ENCODE peak calls at places on chromosomes 11 and 22, in six cellular contexts. One of them, this sample, is unnamed.

GRCh38 chr22:30843245-30843644 is 125.3 kb downstream of the MORC2 start:
- DNase-seq in neural progenitor cell: no peak
- DNase-seq in prostate gland: no peak
- DNase-seq in Panc1: no peak
- DNase-seq in GM06990: no peak
- DNase-seq in MM.1S: no peak
- DNase-seq in this sample: no peak

GRCh38 chr22:36435516-36436415 is 45.7 kb downstream of the TXN2 start:
- DNase-seq in neural progenitor cell: peak; percentile 72
- DNase-seq in prostate gland: peak; percentile 38
- DNase-seq in Panc1: no peak
- DNase-seq in GM06990: peak; percentile 59
- DNase-seq in MM.1S: peak; percentile 81
- DNase-seq in this sample: peak; percentile 58

GRCh38 chr11:68756171-68756766 is 4.9 kb upstream of the TESMIN start:
- DNase-seq in neural progenitor cell: no peak
- DNase-seq in prostate gland: no peak
- DNase-seq in Panc1: no peak
- DNase-seq in GM06990: no peak
- DNase-seq in MM.1S: no peak
- DNase-seq in this sample: no peak

GRCh38 chr11:85307381-85307780 is 319.8 kb downstream of the DLG2 start:
- DNase-seq in neural progenitor cell: no peak
- DNase-seq in prostate gland: no peak
- DNase-seq in Panc1: no peak
- DNase-seq in GM06990: no peak
- DNase-seq in MM.1S: no peak
- DNase-seq in this sample: no peak

GRCh38 chr11:107858217-107859070 is at the start of gene SLC35F2:
- DNase-seq in neural progenitor cell: peak; percentile 89
- DNase-seq in prostate gland: peak; percentile 67
- DNase-seq in Panc1: peak; percentile 54
- DNase-seq in GM06990: peak; percentile 92
- DNase-seq in MM.1S: peak; percentile 91
- DNase-seq in this sample: peak; percentile 82

GRCh38 chr22:23037429-23038333 is 32.6 kb upstream of the GNAZ start:
- DNase-seq in neural progenitor cell: no peak
- DNase-seq in prostate gland: no peak
- DNase-seq in Panc1: no peak
- DNase-seq in GM06990: no peak
- DNase-seq in MM.1S: no peak
- DNase-seq in this sample: no peak

GRCh38 chr11:57071829-57072228 is 83.1 kb downstream of the OR5AK2 start:
- DNase-seq in neural progenitor cell: no peak
- DNase-seq in prostate gland: no peak
- DNase-seq in Panc1: peak; percentile 12
- DNase-seq in GM06990: no peak
- DNase-seq in MM.1S: no peak
- DNase-seq in this sample: no peak

GRCh38 chr11:61851128-61851899 is 23.2 kb downstream of the FADS2 start:
- DNase-seq in neural progenitor cell: no peak
- DNase-seq in prostate gland: no peak
- DNase-seq in Panc1: no peak
- DNase-seq in GM06990: no peak
- DNase-seq in MM.1S: no peak
- DNase-seq in this sample: no peak

GRCh38 chr11:125215205-125215565 is 50.6 kb downstream of the PKNOX2 start:
- DNase-seq in neural progenitor cell: no peak
- DNase-seq in prostate gland: no peak
- DNase-seq in Panc1: no peak
- DNase-seq in GM06990: no peak
- DNase-seq in MM.1S: no peak
- DNase-seq in this sample: no peak

GRCh38 chr11:33742249-33742851 is 6.1 kb upstream of the CD59 start:
- DNase-seq in neural progenitor cell: no peak
- DNase-seq in prostate gland: no peak
- DNase-seq in Panc1: no peak
- DNase-seq in GM06990: no peak
- DNase-seq in MM.1S: peak; percentile 48
- DNase-seq in this sample: no peak

GRCh38 chr11:3880724-3881123 is 25.3 kb downstream of the STIM1 start:
- DNase-seq in neural progenitor cell: no peak
- DNase-seq in prostate gland: no peak
- DNase-seq in Panc1: no peak
- DNase-seq in GM06990: no peak
- DNase-seq in MM.1S: no peak
- DNase-seq in this sample: peak; percentile 38

GRCh38 chr11:101915811-101916291 is 471 bp downstream of the ANGPTL5 start:
- DNase-seq in neural progenitor cell: peak; percentile 29
- DNase-seq in prostate gland: no peak
- DNase-seq in Panc1: peak; percentile 41
- DNase-seq in GM06990: peak; percentile 19
- DNase-seq in MM.1S: peak; percentile 68
- DNase-seq in this sample: peak; percentile 22

GRCh38 chr22:20312396-20313191 is 7.3 kb downstream of the DGCR6L start:
- DNase-seq in neural progenitor cell: peak; percentile 0
- DNase-seq in prostate gland: peak; percentile 1
- DNase-seq in Panc1: no peak
- DNase-seq in GM06990: no peak
- DNase-seq in MM.1S: no peak
- DNase-seq in this sample: no peak

GRCh38 chr11:9057888-9058287 is 33.5 kb downstream of the SCUBE2 start:
- DNase-seq in neural progenitor cell: peak; percentile 32
- DNase-seq in prostate gland: no peak
- DNase-seq in Panc1: no peak
- DNase-seq in GM06990: no peak
- DNase-seq in MM.1S: no peak
- DNase-seq in this sample: no peak

GRCh38 chr22:29541845-29542244 is 11.7 kb downstream of the THOC5 start:
- DNase-seq in neural progenitor cell: no peak
- DNase-seq in prostate gland: no peak
- DNase-seq in Panc1: no peak
- DNase-seq in GM06990: no peak
- DNase-seq in MM.1S: no peak
- DNase-seq in this sample: no peak

GRCh38 chr11:116192509-116193206 is 580.1 kb downstream of the BUD13 start:
- DNase-seq in neural progenitor cell: peak; percentile 41
- DNase-seq in prostate gland: peak; percentile 17
- DNase-seq in Panc1: no peak
- DNase-seq in GM06990: no peak
- DNase-seq in MM.1S: no peak
- DNase-seq in this sample: no peak

GRCh38 chr11:63761870-63762661 is 6.5 kb downstream of the ZFTA start:
- DNase-seq in neural progenitor cell: peak; percentile 90
- DNase-seq in prostate gland: no peak
- DNase-seq in Panc1: no peak
- DNase-seq in GM06990: peak; percentile 9
- DNase-seq in MM.1S: no peak
- DNase-seq in this sample: no peak

DNA sequence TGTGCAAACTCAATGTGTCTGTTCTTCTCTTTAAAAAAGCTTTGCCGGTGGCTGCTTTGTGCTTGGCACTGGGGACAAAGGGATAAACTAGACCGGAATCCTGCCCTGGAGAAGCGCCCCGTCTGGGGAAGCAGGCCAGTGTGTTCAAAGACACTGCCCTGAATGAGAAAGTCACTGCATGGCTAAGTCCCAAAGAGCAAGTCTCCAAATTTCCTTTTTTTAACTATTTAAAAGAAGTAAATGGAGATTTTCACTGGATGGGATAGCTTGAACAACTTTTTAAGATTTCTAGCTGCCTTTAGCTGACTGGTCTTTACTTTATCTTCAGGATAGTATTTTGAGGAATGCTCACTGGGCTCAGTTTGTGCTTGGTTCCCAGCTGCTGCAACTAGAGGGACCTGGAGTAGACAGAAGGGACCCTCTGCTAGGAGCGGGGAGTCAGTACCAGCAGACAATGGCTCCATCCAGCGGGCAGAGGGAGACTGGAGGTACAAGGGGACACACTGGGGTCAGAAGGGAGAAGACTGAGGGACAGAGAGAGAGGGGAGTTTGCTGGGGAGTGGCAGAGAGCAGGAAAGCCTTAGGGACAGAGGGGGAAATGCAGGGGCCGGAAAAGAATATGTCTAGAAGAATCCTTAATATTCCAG is 22.2 kb upstream of the ACER3 start:
- DNase-seq in neural progenitor cell: peak; percentile 83
- DNase-seq in prostate gland: no peak
- DNase-seq in Panc1: no peak
- DNase-seq in GM06990: no peak
- DNase-seq in MM.1S: no peak
- DNase-seq in this sample: no peak
- TF ChIP-seq CTCF in neural progenitor cell: peak; percentile 64
- TF ChIP-seq CTCF in prostate gland: no peak
- TF ChIP-seq CTCF in Panc1: peak; percentile 77
- TF ChIP-seq CTCF in GM06990: no peak
- TF ChIP-seq CTCF in MM.1S: no peak
- TF ChIP-seq CTCF in this sample: peak; percentile 14

GRCh38 chr11:17633279-17633986 is 85.9 kb upstream of the MYOD1 start:
- DNase-seq in neural progenitor cell: no peak
- DNase-seq in prostate gland: no peak
- DNase-seq in Panc1: no peak
- DNase-seq in GM06990: no peak
- DNase-seq in MM.1S: no peak
- DNase-seq in this sample: no peak

GRCh38 chr11:17630936-17631335 is 83.9 kb downstream of the OTOG start:
- DNase-seq in neural progenitor cell: no peak
- DNase-seq in prostate gland: no peak
- DNase-seq in Panc1: no peak
- DNase-seq in GM06990: no peak
- DNase-seq in MM.1S: no peak
- DNase-seq in this sample: no peak

GRCh38 chr11:17633987-17634775 is 85.2 kb upstream of the MYOD1 start:
- DNase-seq in neural progenitor cell: no peak
- DNase-seq in prostate gland: no peak
- DNase-seq in Panc1: no peak
- DNase-seq in GM06990: no peak
- DNase-seq in MM.1S: no peak
- DNase-seq in this sample: no peak

GRCh38 chr11:17629113-17629512 is 82.1 kb downstream of the OTOG start:
- DNase-seq in neural progenitor cell: no peak
- DNase-seq in prostate gland: peak; percentile 0
- DNase-seq in Panc1: no peak
- DNase-seq in GM06990: no peak
- DNase-seq in MM.1S: no peak
- DNase-seq in this sample: no peak

GRCh38 chr11:17631702-17632365 is 84.8 kb downstream of the OTOG start:
- DNase-seq in neural progenitor cell: no peak
- DNase-seq in prostate gland: no peak
- DNase-seq in Panc1: no peak
- DNase-seq in GM06990: no peak
- DNase-seq in MM.1S: no peak
- DNase-seq in this sample: no peak
- TF ChIP-seq CTCF in neural progenitor cell: no peak
- TF ChIP-seq CTCF in prostate gland: no peak
- TF ChIP-seq CTCF in Panc1: no peak
- TF ChIP-seq CTCF in GM06990: no peak
- TF ChIP-seq CTCF in MM.1S: no peak
- TF ChIP-seq CTCF in this sample: no peak

DNA sequence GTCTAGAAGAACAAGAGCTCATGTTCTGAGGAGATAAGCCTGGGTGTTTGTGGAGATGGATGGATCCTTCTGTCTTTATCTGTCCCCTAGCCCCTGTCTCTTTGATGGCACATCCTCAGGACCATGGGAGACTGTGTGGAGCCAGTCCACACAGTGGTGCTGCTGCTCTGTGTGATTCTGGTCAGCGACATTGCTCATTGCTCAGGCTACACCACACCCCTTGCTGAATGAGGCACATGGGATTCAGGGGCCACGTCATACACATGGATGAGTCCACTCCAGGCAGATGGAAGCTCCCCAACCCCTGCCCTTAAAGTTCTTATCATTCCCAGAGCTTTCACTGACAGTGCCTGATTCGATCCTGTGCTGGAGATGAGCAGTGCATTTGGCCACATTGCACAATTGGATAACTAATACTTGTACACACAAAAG is 222.2 kb downstream of the NAV2 start:
- DNase-seq in neural progenitor cell: no peak
- DNase-seq in prostate gland: no peak
- DNase-seq in Panc1: no peak
- DNase-seq in GM06990: no peak
- DNase-seq in MM.1S: no peak
- DNase-seq in this sample: no peak
- TF ChIP-seq CTCF in neural progenitor cell: no peak
- TF ChIP-seq CTCF in prostate gland: no peak
- TF ChIP-seq CTCF in Panc1: no peak
- TF ChIP-seq CTCF in GM06990: no peak
- TF ChIP-seq CTCF in MM.1S: no peak
- TF ChIP-seq CTCF in this sample: no peak

GRCh38 chr11:131246156-131246555 is 124.3 kb upstream of the NTM start:
- DNase-seq in neural progenitor cell: peak; percentile 31
- DNase-seq in prostate gland: no peak
- DNase-seq in Panc1: no peak
- DNase-seq in GM06990: no peak
- DNase-seq in MM.1S: no peak
- DNase-seq in this sample: no peak

GRCh38 chr11:131248588-131248987 is 121.8 kb upstream of the NTM start:
- DNase-seq in neural progenitor cell: no peak
- DNase-seq in prostate gland: no peak
- DNase-seq in Panc1: no peak
- DNase-seq in GM06990: no peak
- DNase-seq in MM.1S: no peak
- DNase-seq in this sample: no peak

GRCh38 chr11:131242616-131243015 is 127.8 kb upstream of the NTM start:
- DNase-seq in neural progenitor cell: no peak
- DNase-seq in prostate gland: no peak
- DNase-seq in Panc1: no peak
- DNase-seq in GM06990: no peak
- DNase-seq in MM.1S: no peak
- DNase-seq in this sample: no peak

DNA sequence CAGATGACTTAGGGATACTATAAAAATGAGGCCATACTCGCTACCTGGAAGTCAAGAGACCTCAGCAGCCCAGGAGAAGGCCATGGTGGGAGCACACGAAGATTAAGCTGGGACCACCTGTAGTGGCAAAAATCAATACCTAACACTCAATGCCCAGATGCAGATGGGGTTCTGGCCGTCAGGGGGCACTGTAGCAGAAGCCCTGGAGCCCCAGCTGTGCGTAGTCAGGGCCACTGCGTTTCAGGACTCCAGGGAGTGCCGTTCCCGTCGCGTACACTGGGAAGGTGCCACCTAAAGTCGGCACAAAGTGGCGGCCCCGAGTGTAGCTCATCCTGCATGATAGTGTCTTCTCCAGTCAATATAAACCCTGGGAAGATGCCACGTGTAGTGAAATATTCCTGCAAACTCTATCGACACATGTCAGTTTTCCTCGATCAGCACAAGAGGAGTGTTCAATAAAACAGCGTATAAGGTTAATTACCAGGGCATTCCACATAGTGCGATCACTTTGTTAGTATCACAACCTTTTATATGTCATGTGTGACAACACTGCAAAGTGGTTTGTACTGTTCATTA is 123.7 kb upstream of the NTM start:
- DNase-seq in neural progenitor cell: peak; percentile 81
- DNase-seq in prostate gland: no peak
- DNase-seq in Panc1: peak; percentile 5
- DNase-seq in GM06990: peak; percentile 4
- DNase-seq in MM.1S: no peak
- DNase-seq in this sample: no peak
- TF ChIP-seq CTCF in neural progenitor cell: peak; percentile 85
- TF ChIP-seq CTCF in prostate gland: no peak
- TF ChIP-seq CTCF in Panc1: peak; percentile 65
- TF ChIP-seq CTCF in GM06990: peak; percentile 73
- TF ChIP-seq CTCF in MM.1S: peak; percentile 40
- TF ChIP-seq CTCF in this sample: peak; percentile 47

GRCh38 chr11:1092919-1093318 is 18.2 kb downstream of the MUC2 start:
- DNase-seq in neural progenitor cell: no peak
- DNase-seq in prostate gland: no peak
- DNase-seq in Panc1: no peak
- DNase-seq in GM06990: no peak
- DNase-seq in MM.1S: peak; percentile 0
- DNase-seq in this sample: no peak
- TF ChIP-seq CTCF in neural progenitor cell: no peak
- TF ChIP-seq CTCF in prostate gland: no peak
- TF ChIP-seq CTCF in Panc1: no peak
- TF ChIP-seq CTCF in GM06990: no peak
- TF ChIP-seq CTCF in MM.1S: no peak
- TF ChIP-seq CTCF in this sample: no peak

This sample was measured in GM13977.